ENCODE peak calls at places on chromosomes 2 and 18, in eight cellular contexts. I is IMR-90, N is upper lobe of right lung, Y is esophagus squamous epithelium, H is prostate gland, C is endodermal cell, V is fibroblast of lung, U is spleen. Q is an unnamed sample.

GRCh38 chr2:134934641-134935040 is 16.0 kb downstream of the CCNT2 start:
- DNase-seq in I (no peak), N (no peak), Y (no peak), H (no peak), C (no peak), V (peak; percentile 4), U (no peak), Q (no peak)

GRCh38 chr18:293557-293956 is 25.7 kb upstream of the THOC1 start:
- DNase-seq in I (peak; percentile 29), N (no peak), Y (no peak), H (no peak), C (no peak), V (peak; percentile 17), U (no peak), Q (no peak)

GRCh38 chr2:188788621-188789020 is 185.6 kb upstream of the COL3A1 start:
- DNase-seq in I (peak; percentile 93), N (no peak), Y (no peak), H (peak; percentile 9), C (no peak), V (peak; percentile 93), U (no peak), Q (peak; percentile 51)

GRCh38 chr2:97546711-97547110 is 43.0 kb downstream of the ANKRD36B start:
- DNase-seq in I (no peak), N (no peak), Y (no peak), H (no peak), C (no peak), V (no peak), U (no peak), Q (no peak)

GRCh38 chr2:152246686-152247336 is 71.2 kb upstream of the STAM2 start:
- DNase-seq in I (no peak), N (no peak), Y (no peak), H (no peak), C (no peak), V (no peak), U (no peak), Q (no peak)

GRCh38 chr2:49067971-49068370 is 86.3 kb downstream of the FSHR start:
- DNase-seq in I (no peak), N (no peak), Y (no peak), H (no peak), C (no peak), V (no peak), U (no peak), Q (no peak)

GRCh38 chr18:46559946-46560670 is 96.9 kb downstream of the LOXHD1 start:
- DNase-seq in I (no peak), N (no peak), Y (no peak), H (no peak), C (no peak), V (no peak), U (no peak), Q (no peak)

GRCh38 chr2:143629344-143629743 is 500.1 kb downstream of the ARHGAP15 start:
- DNase-seq in I (peak; percentile 63), N (no peak), Y (no peak), H (no peak), C (no peak), V (peak; percentile 54), U (no peak), Q (no peak)

GRCh38 chr18:40841473-40841872 is 1113.6 kb upstream of the PIK3C3 start:
- DNase-seq in I (peak; percentile 74), N (no peak), Y (no peak), H (no peak), C (no peak), V (peak; percentile 91), U (no peak), Q (peak; percentile 72)

GRCh38 chr2:124894199-124894598 is 869.1 kb downstream of the CNTNAP5 start:
- DNase-seq in I (peak; percentile 29), N (no peak), Y (no peak), H (no peak), C (no peak), V (no peak), U (no peak), Q (no peak)

GRCh38 chr2:60439219-60439974 is 114.1 kb downstream of the BCL11A start:
- DNase-seq in I (no peak), N (peak; percentile 71), Y (peak; percentile 45), H (no peak), C (peak; percentile 82), V (no peak), U (peak; percentile 93), Q (no peak)

GRCh38 chr18:57929922-57930321 is 114.1 kb upstream of the NEDD4L start:
- DNase-seq in I (no peak), N (no peak), Y (no peak), H (no peak), C (no peak), V (no peak), U (no peak), Q (no peak)

GRCh38 chr2:109526442-109526970 is 87.3 kb downstream of the SEPTIN10 start:
- DNase-seq in I (no peak), N (peak; percentile 22), Y (no peak), H (no peak), C (peak; percentile 25), V (no peak), U (peak; percentile 47), Q (no peak)

GRCh38 chr2:9815844-9816279 is 27.4 kb upstream of the TAF1B start:
- DNase-seq in I (no peak), N (no peak), Y (no peak), H (no peak), C (no peak), V (peak; percentile 64), U (no peak), Q (no peak)

GRCh38 chr2:52659536-52659935 is 1108.1 kb upstream of the CHAC2 start:
- DNase-seq in I (peak; percentile 66), N (no peak), Y (no peak), H (no peak), C (no peak), V (peak; percentile 65), U (no peak), Q (no peak)

GRCh38 chr2:152499921-152500320 is 164.9 kb downstream of the FMNL2 start:
- DNase-seq in I (peak; percentile 37), N (no peak), Y (no peak), H (no peak), C (no peak), V (peak; percentile 44), U (no peak), Q (no peak)

GRCh38 chr18:46480187-46480586 is 176.8 kb downstream of the LOXHD1 start:
- DNase-seq in I (no peak), N (no peak), Y (no peak), H (no peak), C (peak; percentile 2), V (no peak), U (no peak), Q (no peak)

GRCh38 chr2:106068415-106068814 is 125.7 kb downstream of the UXS1 start:
- DNase-seq in I (no peak), N (no peak), Y (no peak), H (no peak), C (no peak), V (no peak), U (no peak), Q (no peak)

GRCh38 chr2:28356095-28356911 is 36.4 kb upstream of the FOSL2 start:
- DNase-seq in I (peak; percentile 91), N (peak; percentile 81), Y (peak; percentile 20), H (peak; percentile 85), C (peak; percentile 71), V (peak; percentile 81), U (peak; percentile 91), Q (no peak)

GRCh38 chr18:23274638-23275482 is 139.6 kb downstream of the CABLES1 start:
- DNase-seq in I (no peak), N (no peak), Y (no peak), H (no peak), C (no peak), V (no peak), U (no peak), Q (no peak)

GRCh38 chr18:24181806-24182205 is 42.9 kb downstream of the CABYR start:
- DNase-seq in I (no peak), N (no peak), Y (no peak), H (no peak), C (no peak), V (peak; percentile 69), U (no peak), Q (peak; percentile 68)

GRCh38 chr2:69013123-69013836 is at the start of gene ANTXR1:
- DNase-seq in I (peak; percentile 78), N (peak; percentile 70), Y (no peak), H (peak; percentile 27), C (peak; percentile 89), V (peak; percentile 80), U (peak; percentile 72), Q (peak; percentile 75)
- TF ChIP-seq CTCF in I (no peak), N (no peak), Y (no peak), H (peak; percentile 10), C (peak; percentile 15), V (no peak), U (no peak), Q (no peak)

GRCh38 chr2:47013383-47013782 is 97.8 kb upstream of the MCFD2 start:
- DNase-seq in I (no peak), N (no peak), Y (no peak), H (no peak), C (no peak), V (no peak), U (no peak), Q (no peak)

GRCh38 chr2:47012189-47012588 is 96.6 kb upstream of the MCFD2 start:
- DNase-seq in I (no peak), N (no peak), Y (no peak), H (no peak), C (no peak), V (no peak), U (no peak), Q (no peak)

GRCh38 chr2:47011264-47011663 is 95.7 kb upstream of the MCFD2 start:
- DNase-seq in I (no peak), N (no peak), Y (no peak), H (no peak), C (no peak), V (no peak), U (no peak), Q (no peak)

GRCh38 chr2:47011696-47012095 is 96.1 kb upstream of the MCFD2 start:
- DNase-seq in I (no peak), N (no peak), Y (no peak), H (no peak), C (no peak), V (no peak), U (no peak), Q (no peak)

DNA sequence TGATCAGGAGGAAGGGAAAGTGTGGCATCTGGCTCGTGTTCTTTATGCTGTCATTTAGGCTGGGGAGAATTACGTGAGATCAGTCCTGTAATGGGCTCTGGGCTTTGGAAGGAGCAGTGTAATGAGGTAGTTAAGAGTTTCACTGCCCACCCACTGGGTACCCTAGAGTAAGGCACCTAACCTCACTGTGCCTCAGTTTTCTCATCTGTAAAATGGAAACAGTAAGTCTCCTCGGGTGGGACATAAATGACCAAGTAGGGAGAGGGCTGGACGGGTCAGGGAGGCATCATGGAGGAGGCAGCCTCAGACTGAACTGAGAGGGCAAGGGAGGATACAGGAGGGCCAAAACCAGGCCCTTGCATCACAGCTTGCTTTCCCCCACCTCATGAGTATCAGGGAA is 97.3 kb upstream of the MCFD2 start:
- DNase-seq in I (no peak), N (no peak), Y (no peak), H (no peak), C (no peak), V (no peak), U (no peak), Q (no peak)
- H3K27ac ChIP-seq in I (no peak overlapping the region), N (no peak overlapping the region), Y (peak overlapping the region; percentile 77), H (no peak overlapping the region), C (no peak overlapping the region), V (no peak overlapping the region), U (no peak overlapping the region), Q (no peak overlapping the region)

GRCh38 chr2:25335204-25335603 is 6.5 kb downstream of the DNMT3A start:
- DNase-seq in I (no peak), N (no peak), Y (no peak), H (no peak), C (no peak), V (no peak), U (peak; percentile 48), Q (no peak)
- H3K4me1 ChIP-seq in I (peaks cover 7% of the 10 kb centered on the region), N (peaks cover 14% of the 10 kb centered on the region), Y (peaks cover 4% of the 10 kb centered on the region), H (peaks cover 4% of the 10 kb centered on the region), C (peaks cover 10% of the 10 kb centered on the region), V (peaks cover 2% of the 10 kb centered on the region), U (peaks cover 89% of the 10 kb centered on the region), Q (no peaks in the 10 kb centered on the region)

GRCh38 chr18:48749768-48750167 is 201.0 kb downstream of the SMAD7 start:
- DNase-seq in I (peak; percentile 43), N (no peak), Y (no peak), H (no peak), C (no peak), V (peak; percentile 81), U (peak; percentile 46), Q (no peak)
- TF ChIP-seq CTCF in I (no peak), N (peak; percentile 32), Y (no peak), H (no peak), C (no peak), V (peak; percentile 14), U (no peak), Q (peak; percentile 13)

Q was measured in foreskin keratinocyte.